ENCODE peak calls at places on chromosomes 4 and X, in five cellular contexts. C is suprapubic skin, Q is fibroblast of lung, B is heart right ventricle, V is hepatocyte. T is an unnamed sample.

GRCh38 chrX:19687395-19687794 is 172.1 kb upstream of the MAP3K15 start:
- DNase-seq in C (no peak), B (no peak), V (no peak), Q (no peak), T (no peak)

GRCh38 chr4:166279261-166279660 is 406.2 kb downstream of the TLL1 start:
- DNase-seq in Q (no peak), V (no peak), C (no peak), B (no peak), T (no peak)

GRCh38 chr4:117793786-117794369 is 240.4 kb upstream of the NDST3 start:
- DNase-seq in B (no peak), Q (no peak), C (no peak), V (no peak), T (no peak)

GRCh38 chr4:124854968-124855367 is 142.4 kb upstream of the ANKRD50 start:
- DNase-seq in B (no peak), C (no peak), Q (no peak), V (no peak), T (peak; percentile 5)

GRCh38 chr4:142881331-142881730 is 35.2 kb upstream of the INPP4B start:
- DNase-seq in V (no peak), B (no peak), C (no peak), Q (no peak), T (no peak)

GRCh38 chr4:73842696-73843095 is 6.2 kb downstream of the CXCL6 start:
- DNase-seq in V (no peak), Q (no peak), B (no peak), C (no peak), T (no peak)

GRCh38 chr4:86306816-86307215 is 53.0 kb downstream of the MAPK10 start:
- DNase-seq in Q (peak; percentile 85), C (no peak), B (no peak), V (no peak), T (peak; percentile 14)

GRCh38 chrX:37686348-37686736 is 751 bp downstream of the XK start:
- DNase-seq in Q (no peak), B (no peak), C (no peak), V (no peak), T (no peak)

GRCh38 chr4:76856183-76856969 is 41.6 kb downstream of the SOWAHB start:
- DNase-seq in Q (peak; percentile 90), V (peak; percentile 77), B (no peak), C (no peak), T (peak; percentile 37)

GRCh38 chr4:163592207-163592606 is 97.7 kb downstream of the TMA16 start:
- DNase-seq in V (no peak), Q (no peak), B (no peak), C (no peak), T (no peak)
- H3K27ac ChIP-seq in V (no peak overlapping the region), Q (no peak overlapping the region), B (no peak overlapping the region), C (no peak overlapping the region), T (no peak overlapping the region)

DNA sequence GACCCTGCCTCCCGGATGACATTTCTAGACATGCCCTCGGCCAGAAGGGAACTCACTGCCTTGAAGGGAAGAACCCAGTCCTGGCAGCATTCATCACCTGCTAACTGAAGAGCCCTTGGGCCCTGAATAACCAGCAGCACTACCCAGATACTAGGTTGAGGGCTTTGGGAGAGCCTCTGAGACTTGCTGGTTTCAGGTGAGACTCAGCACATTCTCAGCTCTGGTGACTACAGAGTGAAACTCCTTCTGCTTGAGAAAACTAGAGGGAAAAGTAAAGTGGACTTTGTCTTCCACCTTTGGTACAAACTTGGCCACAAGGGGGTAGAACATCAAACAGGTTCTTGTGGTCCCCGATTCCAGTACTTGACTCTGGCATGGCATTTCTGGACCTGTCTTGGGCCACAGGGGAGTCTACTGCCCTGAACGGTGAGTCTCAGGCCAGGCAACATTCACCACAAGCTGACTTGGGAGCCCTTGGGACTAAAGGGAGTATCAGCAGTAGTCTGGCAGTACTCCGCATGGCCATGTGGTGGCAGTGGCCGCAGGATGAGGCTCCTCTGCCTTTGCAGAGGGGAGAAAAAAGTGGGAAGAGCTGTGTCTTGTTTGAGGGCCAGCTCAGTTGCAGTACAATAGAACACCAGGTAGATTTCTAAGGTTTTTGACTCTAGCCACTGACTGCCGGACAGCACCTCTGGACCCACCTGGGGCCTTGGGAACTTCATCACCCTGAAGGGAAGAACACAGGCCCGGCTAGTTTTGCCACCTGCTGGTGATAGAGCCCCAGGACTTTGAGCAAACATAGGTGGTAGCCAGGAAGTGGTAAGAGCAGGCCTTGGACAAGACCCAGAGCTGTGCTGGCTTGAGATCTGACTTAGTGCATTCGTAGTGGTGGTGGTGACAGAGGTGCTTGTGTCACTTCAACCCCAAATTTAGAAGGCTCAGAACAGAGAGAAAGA is 414.8 kb downstream of the OPHN1 start:
- DNase-seq in C (no peak), B (no peak), Q (peak; percentile 1), V (no peak), T (peak; percentile 18)
- TF ChIP-seq CTCF in C (no peak), B (no peak), Q (peak; percentile 47), V (no peak), T (peak; percentile 72)

DNA sequence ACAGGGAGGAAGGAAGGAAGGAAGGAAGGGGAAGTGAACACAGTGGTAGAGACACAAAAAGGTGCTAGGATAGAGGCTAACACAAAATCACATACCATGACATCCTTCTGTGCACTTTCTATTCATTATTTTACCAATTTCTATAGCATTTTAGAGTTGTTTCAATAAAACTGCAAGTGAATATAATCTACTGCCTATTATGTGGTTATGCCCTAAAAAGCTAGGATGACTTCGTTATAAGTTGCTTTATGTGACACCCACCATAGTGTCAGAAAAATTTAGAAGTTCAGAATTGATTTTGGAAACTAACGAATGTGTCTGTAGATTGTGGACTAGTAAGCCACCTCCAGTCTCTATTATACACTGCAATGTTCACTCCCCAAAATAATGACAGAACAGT is 59.4 kb upstream of the EDNRA start:
- DNase-seq in Q (no peak), B (no peak), V (no peak), C (no peak), T (no peak)
- H3K4me3 ChIP-seq in Q (no peak overlapping the region), B (no peak overlapping the region), V (no peak overlapping the region), C (no peak overlapping the region), T (no peak overlapping the region)

GRCh38 chr4:145388043-145388442 is 93.6 kb upstream of the SMAD1 start:
- DNase-seq in C (no peak), Q (no peak), B (no peak), V (no peak), T (no peak)

GRCh38 chr4:145390566-145390965 is 91.1 kb upstream of the SMAD1 start:
- DNase-seq in V (no peak), Q (no peak), C (no peak), B (no peak), T (no peak)

GRCh38 chr4:145387079-145387478 is 94.6 kb upstream of the SMAD1 start:
- DNase-seq in V (no peak), Q (no peak), C (no peak), B (no peak), T (no peak)

DNA sequence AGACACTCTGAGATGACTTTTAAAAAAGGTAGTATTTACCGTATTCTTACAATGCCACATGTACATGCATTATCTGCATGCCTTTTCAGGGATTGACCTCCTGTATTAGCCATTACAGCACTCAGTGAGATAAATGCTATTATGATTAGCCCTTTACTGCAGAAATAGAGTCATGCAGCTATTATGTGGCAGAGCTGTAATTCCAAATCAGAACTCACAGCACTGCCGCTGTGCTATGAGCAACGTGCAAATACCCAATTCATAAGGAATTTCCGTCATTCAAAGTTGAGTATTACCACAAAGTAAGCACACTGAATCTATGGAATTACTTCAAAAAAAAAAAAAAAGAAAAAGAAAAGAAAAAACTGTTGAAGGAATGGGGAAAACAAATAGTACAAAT is 92.1 kb upstream of the SMAD1 start:
- DNase-seq in B (no peak), V (no peak), C (no peak), Q (no peak), T (no peak)
- H3K27ac ChIP-seq in B (no peak overlapping the region), V (no peak overlapping the region), C (no peak overlapping the region), Q (no peak overlapping the region), T (no peak overlapping the region)

DNA sequence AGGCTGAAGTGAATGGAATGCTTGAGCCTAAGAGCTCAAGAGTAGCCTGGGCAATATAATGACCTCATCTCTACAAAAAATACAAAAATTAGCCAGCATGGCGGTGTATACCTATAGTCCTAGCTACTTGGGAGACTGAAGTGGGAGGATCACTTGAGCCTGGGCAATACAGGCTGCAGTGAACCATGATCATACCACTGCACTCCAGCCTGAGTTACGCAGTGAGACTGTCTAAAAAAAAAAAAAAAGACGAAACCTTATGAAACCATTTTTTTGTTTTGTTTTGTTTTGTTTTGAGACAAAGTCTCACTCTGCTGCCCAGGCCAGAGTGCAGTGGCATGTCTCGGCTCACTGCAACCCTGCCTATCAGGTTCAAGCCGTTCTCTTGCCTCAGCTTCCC is 36.9 kb downstream of the TLR10 start:
- DNase-seq in B (no peak), Q (no peak), V (no peak), C (no peak), T (no peak)
- TF ChIP-seq CTCF in B (no peak), Q (no peak), V (no peak), C (no peak), T (no peak)

DNA sequence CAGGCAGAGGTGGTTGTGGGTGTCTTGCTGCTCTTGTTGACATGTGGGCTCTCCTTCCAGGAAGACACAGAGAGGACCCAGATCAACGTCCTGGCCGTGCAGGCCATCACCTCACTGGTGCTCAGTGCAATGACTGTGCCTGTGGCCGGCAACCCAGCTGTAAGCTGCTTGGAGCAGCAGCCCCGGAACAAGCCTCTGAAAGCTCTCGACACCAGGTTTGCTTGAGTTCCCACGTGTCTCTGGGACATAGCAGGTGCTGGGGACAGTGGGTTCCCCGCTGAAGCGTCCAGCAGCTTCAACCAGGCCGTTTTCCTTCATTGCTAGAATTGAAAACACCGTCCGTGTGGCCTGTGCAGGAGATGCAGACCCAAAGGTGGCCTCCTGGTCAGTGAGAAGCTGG is 25.6 kb upstream of the MSANTD1 start:
- DNase-seq in B (no peak), V (no peak), C (peak; percentile 28), Q (no peak), T (no peak)
- H3K4me3 ChIP-seq in B (no peak overlapping the region), V (no peak overlapping the region), C (no peak overlapping the region), Q (no peak overlapping the region), T (no peak overlapping the region)